ENCODE peak calls at places on chromosomes 5 and 9, in seven cellular contexts. I is amniotic epithelial cell; P is H7; E is brain pericyte; R is foreskin fibroblast; S is NCI-H460; C is activated CD8-positive, alpha-beta memory T cell treated with anti-CD3 and anti-CD28 coated beads for 48 hours. D is an unnamed sample.

GRCh38 chr5:143850050-143850713 is 38.2 kb downstream of the HMHB1 start:
- DNase-seq in I (no peak), E (no peak), P (no peak), C (no peak), R (peak), S (no peak), D (no peak)

GRCh38 chr5:34026089-34026761 is 16.8 kb downstream of the C1QTNF3 start:
- DNase-seq in C (no peak), R (no peak), E (no peak), I (no peak), S (no peak), P (no peak), D (no peak)

GRCh38 chr9:20384642-20385041 is 237.7 kb downstream of the MLLT3 start:
- DNase-seq in P (no peak), R (peak), S (no peak), E (peak), C (no peak), I (no peak), D (no peak)

GRCh38 chr5:45642370-45642769 is 53.8 kb downstream of the HCN1 start:
- DNase-seq in E (no peak), C (no peak), P (no peak), I (no peak), R (no peak), S (no peak), D (no peak)

GRCh38 chr9:120877276-120878034 is 467 bp upstream of the PHF19 start:
- DNase-seq in C (peak), P (peak), S (peak), E (no peak), I (peak), R (peak), D (no peak)

GRCh38 chr5:177362871-177363507 is 5.3 kb downstream of the RGS14 start:
- DNase-seq in R (peak), S (peak), C (peak), E (no peak), P (peak), I (no peak), D (no peak)

GRCh38 chr9:12784461-12785250 is 9.8 kb downstream of the LURAP1L start:
- DNase-seq in E (no peak), R (peak), C (no peak), I (peak), S (peak), P (no peak), D (no peak)

GRCh38 chr9:135343733-135344522 is 135.7 kb upstream of the PPP1R26 start:
- DNase-seq in S (peak), R (peak), I (no peak), E (no peak), P (peak), C (peak), D (no peak)

GRCh38 chr5:19920761-19921160 is 67.2 kb downstream of the CDH18 start:
- DNase-seq in P (no peak), C (no peak), R (no peak), E (no peak), I (peak), S (no peak), D (no peak)

GRCh38 chr9:1458503-1458902 is 408.3 kb downstream of the DMRT2 start:
- DNase-seq in C (no peak), I (peak), R (peak), E (no peak), S (peak), P (no peak), D (no peak)

GRCh38 chr5:156475831-156476551 is 149.0 kb downstream of the SGCD start:
- DNase-seq in S (peak), E (no peak), C (no peak), I (no peak), P (peak), R (peak), D (no peak)

GRCh38 chr9:69857131-69857530 is 36.5 kb downstream of the CFAP95 start:
- DNase-seq in P (no peak), E (no peak), S (no peak), I (peak), R (peak), C (no peak), D (no peak)

GRCh38 chr5:75510836-75511434 is 494 bp downstream of the CERT1 start:
- DNase-seq in C (no peak), P (peak), E (no peak), S (no peak), R (peak), I (peak), D (peak)

GRCh38 chr5:40733439-40733838 is 22.3 kb downstream of the TTC33 start:
- DNase-seq in S (no peak), I (no peak), E (no peak), R (no peak), P (no peak), C (no peak), D (no peak)

GRCh38 chr5:68424799-68425537 is 209.4 kb downstream of the PIK3R1 start:
- DNase-seq in P (no peak), C (no peak), R (peak), S (no peak), E (no peak), I (peak), D (no peak)

GRCh38 chr9:87694236-87694755 is 31.6 kb upstream of the CTSL start:
- DNase-seq in P (no peak), S (no peak), I (no peak), C (no peak), R (no peak), E (no peak), D (peak)

GRCh38 chr5:171340491-171340890 is 31.4 kb downstream of the TLX3 start:
- DNase-seq in P (no peak), E (no peak), S (no peak), C (no peak), I (no peak), R (no peak), D (no peak)

GRCh38 chr9:91583161-91583875 is 159.7 kb upstream of the NFIL3 start:
- DNase-seq in R (no peak), I (no peak), S (no peak), C (no peak), E (no peak), P (no peak), D (no peak)

GRCh38 chr9:131198316-131198715 is 72.9 kb downstream of the NUP214 start:
- DNase-seq in I (no peak), C (no peak), P (no peak), S (no peak), E (no peak), R (no peak), D (no peak)

GRCh38 chr5:67214036-67214435 is 17.4 kb upstream of the CD180 start:
- DNase-seq in E (no peak), S (no peak), C (no peak), I (no peak), P (no peak), R (no peak), D (no peak)

GRCh38 chr5:159902444-159903121 is 13.7 kb upstream of the ADRA1B start:
- DNase-seq in S (no peak), R (no peak), I (peak), E (no peak), C (no peak), P (no peak), D (no peak)

GRCh38 chr5:180026320-180026719 is 45.2 kb downstream of the RNF130 start:
- DNase-seq in P (no peak), R (peak), I (peak), E (no peak), S (peak), C (no peak), D (no peak)

GRCh38 chr5:174335682-174336364 is 290.3 kb downstream of the NSG2 start:
- DNase-seq in C (no peak), P (no peak), S (no peak), R (no peak), I (no peak), E (no peak), D (no peak)

GRCh38 chr9:74570879-74571512 is 73.9 kb downstream of the RORB start:
- DNase-seq in C (no peak), P (no peak), E (peak), I (peak), R (peak), S (peak), D (no peak)

GRCh38 chr5:180521101-180521500 is 26.9 kb downstream of the CNOT6 start:
- DNase-seq in S (no peak), P (no peak), C (no peak), E (no peak), I (peak), R (no peak), D (no peak)

GRCh38 chr5:138464018-138464387 is 1.3 kb upstream of the EGR1 start:
- DNase-seq in R (peak), P (peak), S (peak), C (peak), I (peak), E (peak), D (peak)

GRCh38 chr9:137277329-137278041 is at the start of gene TOR4A:
- DNase-seq in C (no peak), S (peak), R (peak), I (peak), E (no peak), P (peak), D (peak)

GRCh38 chr9:124685217-124685616 is 85.9 kb downstream of the NR6A1 start:
- DNase-seq in P (no peak), I (peak), S (no peak), E (no peak), C (no peak), R (no peak), D (no peak)

GRCh38 chr9:128107971-128108783 is 19.4 kb downstream of the PTGES2 start:
- DNase-seq in P (peak), R (no peak), E (no peak), S (no peak), I (no peak), C (no peak), D (no peak)

GRCh38 chr9:1303911-1304310 is 253.8 kb downstream of the DMRT2 start:
- DNase-seq in C (no peak), E (no peak), P (no peak), R (no peak), S (no peak), I (no peak), D (no peak)

D was measured in mesenteric fat pad.